ENCODE peak calls at places on chromosomes 12 and 14, in four cellular contexts. E is GM10248, P is cardiac fibroblast, R is fibroblast of lung. I is an unnamed sample.

GRCh38 chr12:26546535-26547314 is 286.3 kb downstream of the ITPR2 start:
- DNase-seq in R (no peak), E (no peak), P (no peak), I (no peak)

GRCh38 chr12:52202361-52203078 is 10.7 kb upstream of the KRT80 start:
- DNase-seq in R (no peak), P (peak), E (no peak), I (no peak)

GRCh38 chr14:76193696-76194095 is 42.0 kb downstream of the GPATCH2L start:
- DNase-seq in R (no peak), P (no peak), E (no peak), I (no peak)

GRCh38 chr12:104121001-104121400 is 17.0 kb downstream of the NFYB start:
- DNase-seq in P (peak), R (peak), E (no peak), I (no peak)

GRCh38 chr12:29702222-29702621 is 81.5 kb downstream of the TMTC1 start:
- DNase-seq in E (no peak), R (no peak), P (no peak), I (no peak)

GRCh38 chr12:44674866-44675265 is 201.2 kb downstream of the NELL2 start:
- DNase-seq in R (no peak), P (no peak), E (no peak), I (no peak)

GRCh38 chr12:123787466-123787865 is 25.4 kb downstream of the DNAH10 start:
- DNase-seq in E (no peak), P (no peak), R (no peak), I (no peak)

GRCh38 chr12:47087088-47087688 is 7.4 kb upstream of the AMIGO2 start:
- DNase-seq in E (no peak), P (peak), R (no peak), I (no peak)

GRCh38 chr12:89663577-89664357 is 44.9 kb downstream of the ATP2B1 start:
- DNase-seq in R (peak), E (peak), P (peak), I (no peak)

GRCh38 chr12:81758421-81759214 is 532 bp downstream of the PPFIA2 start:
- DNase-seq in P (peak), R (peak), E (peak), I (no peak)

GRCh38 chr14:61256826-61257468 is 24.2 kb downstream of the TMEM30B start:
- DNase-seq in R (no peak), E (no peak), P (no peak), I (no peak)

GRCh38 chr14:93348292-93348691 is 1.3 kb downstream of the COX8C start:
- DNase-seq in R (no peak), P (no peak), E (no peak), I (no peak)

GRCh38 chr14:93347850-93348249 is 868 bp downstream of the COX8C start:
- DNase-seq in E (no peak), R (no peak), P (no peak), I (no peak)

GRCh38 chr14:93343266-93343665 is 3.7 kb upstream of the COX8C start:
- DNase-seq in R (no peak), P (no peak), E (no peak), I (no peak)

GRCh38 chr14:93343797-93344196 is 3.2 kb upstream of the COX8C start:
- DNase-seq in P (no peak), E (no peak), R (no peak), I (no peak)

DNA sequence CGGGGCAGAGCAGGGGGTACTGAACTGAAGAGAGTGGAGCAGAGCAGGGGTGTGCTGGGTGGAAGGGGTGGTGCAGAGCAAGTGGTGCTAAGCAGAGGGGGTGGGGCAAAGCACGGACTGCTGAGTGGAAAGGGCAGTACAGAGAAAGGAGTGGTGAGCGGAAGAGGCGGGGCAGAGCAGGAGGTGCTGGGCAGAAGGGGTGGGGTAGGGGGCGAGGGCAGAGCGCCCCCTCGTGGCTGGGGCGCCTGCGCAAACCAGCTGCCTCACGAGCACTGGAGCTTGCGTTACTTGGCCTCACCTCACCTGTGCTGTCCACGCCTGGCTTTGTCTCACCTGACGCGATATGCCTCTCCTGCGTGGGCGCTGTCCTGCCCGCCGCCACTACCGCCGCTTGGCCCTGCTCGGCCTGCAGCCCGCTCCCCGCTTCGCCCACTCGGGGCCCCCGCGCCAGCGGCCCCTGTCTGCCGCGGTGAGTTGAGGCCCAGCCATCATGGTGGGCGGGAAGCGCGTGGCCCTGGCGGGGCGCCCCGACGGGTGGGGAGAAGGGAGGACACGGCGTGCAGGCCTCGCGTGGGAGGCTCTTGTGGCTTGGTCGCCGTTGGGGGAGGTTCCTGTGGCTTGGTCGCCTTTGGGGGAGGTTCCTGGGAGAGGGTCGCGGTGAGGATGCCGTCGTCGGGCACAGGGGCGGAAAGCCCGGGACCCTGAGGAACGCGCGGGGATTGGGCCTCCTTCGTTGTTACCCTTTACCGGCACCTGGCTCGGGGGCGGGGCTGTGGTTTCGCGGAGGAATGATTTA is at the start of gene COX8C:
- DNase-seq in P (no peak), R (no peak), E (no peak), I (no peak)
- TF ChIP-seq CTCF in P (no peak), R (no peak), E (no peak), I (no peak)

DNA sequence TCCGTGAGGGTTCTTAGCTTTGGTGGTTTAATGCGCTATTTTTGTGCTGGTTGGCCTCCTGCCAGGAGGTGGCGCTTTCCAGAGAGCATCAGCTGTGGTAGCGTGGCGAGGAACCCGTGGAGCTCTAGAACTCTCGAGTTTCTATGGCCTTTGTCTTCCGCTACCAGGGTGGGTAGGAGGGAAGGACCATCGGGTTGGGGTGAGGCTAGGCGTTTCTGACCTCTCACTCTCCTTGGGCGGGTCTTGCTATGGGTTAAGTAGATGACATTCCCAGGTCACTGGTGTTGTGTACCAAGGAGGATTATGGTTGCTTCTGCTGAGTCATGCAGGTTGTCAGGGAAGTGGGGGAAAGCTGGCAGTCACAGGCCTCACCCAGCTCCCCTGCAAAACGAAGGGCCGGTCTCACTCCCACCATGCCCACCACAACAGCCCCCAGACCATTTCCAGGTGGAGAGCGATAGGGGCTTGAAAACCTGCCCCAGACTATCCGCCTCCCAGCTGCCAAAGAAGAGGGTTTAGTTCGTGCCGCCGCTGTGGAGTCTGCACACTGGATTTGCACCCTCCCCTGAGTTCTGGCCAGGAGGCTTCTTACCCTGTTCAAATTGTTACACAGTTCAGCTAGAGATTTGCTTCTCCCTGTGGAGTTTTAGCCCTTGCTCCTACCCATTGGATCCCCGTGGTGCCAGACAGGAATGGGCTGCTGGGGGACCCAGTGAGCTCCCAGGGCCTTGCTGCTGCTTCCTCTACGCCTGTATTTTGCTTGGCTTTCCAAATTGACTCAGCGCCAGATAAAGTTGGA is 21.9 kb downstream of the RNFT2 start:
- DNase-seq in P (peak), E (no peak), R (no peak), I (no peak)
- TF ChIP-seq CTCF in P (no peak), E (no peak), R (no peak), I (no peak)

GRCh38 chr12:54660320-54660962 is 12.3 kb upstream of the DCD start:
- DNase-seq in P (no peak), R (no peak), E (no peak), I (no peak)
- TF ChIP-seq CTCF in P (no peak), R (no peak), E (no peak), I (no peak)

DNA sequence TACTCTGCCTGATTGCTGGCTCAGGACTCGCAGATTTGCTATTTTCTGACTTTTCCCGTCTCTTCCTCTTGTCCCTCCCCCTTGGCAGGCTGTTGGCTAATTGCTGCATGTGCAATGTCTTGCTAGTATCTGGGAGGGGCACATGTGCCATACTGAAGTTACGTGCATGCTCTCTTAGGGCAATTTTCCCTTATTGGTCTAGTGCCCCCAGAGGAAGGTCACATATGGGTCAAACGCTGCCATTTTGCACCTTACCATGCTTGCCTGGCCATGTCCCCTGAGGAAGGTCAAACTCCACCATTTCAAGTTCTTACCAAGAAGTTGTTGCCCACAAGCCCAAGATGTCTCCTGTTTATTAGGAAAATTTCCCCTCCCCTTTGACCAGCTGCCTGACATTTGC is 13.9 kb upstream of the ERC1 start:
- DNase-seq in R (no peak), E (no peak), P (no peak), I (no peak)
- TF ChIP-seq CTCF in R (no peak), E (no peak), P (no peak), I (no peak)